ENCODE peak calls at places on chromosomes 11 and 22, in eight cellular contexts. X is lower leg skin; D is colonic mucosa; K is iris pigment epithelial cell; J is T47D; U is hepatocyte; Q is substantia nigra; F is activated naive CD4-positive, alpha-beta T cell treated with anti-CD3 and anti-CD28 coated beads for 36 hours. B is an unnamed sample.

GRCh38 chr11:132332521-132332920 is 962.1 kb downstream of the NTM start:
- DNase-seq in X (no peak), D (no peak), K (no peak), J (no peak), U (no peak), Q (no peak), F (no peak), B (no peak)

GRCh38 chr11:123535401-123535800 is 105.3 kb downstream of the GRAMD1B start:
- DNase-seq in X (no peak), D (no peak), K (no peak), J (no peak), U (no peak), Q (no peak), F (no peak), B (no peak)

GRCh38 chr11:85628771-85629341 is 463 bp downstream of the TMEM126B start:
- DNase-seq in X (no peak), D (peak), K (peak), J (no peak), U (peak), Q (no peak), F (peak), B (no peak)

GRCh38 chr11:58805065-58805464 is 39.4 kb downstream of the GLYATL2 start:
- DNase-seq in X (no peak), D (no peak), K (no peak), J (no peak), U (no peak), Q (no peak), F (no peak), B (no peak)

GRCh38 chr22:47902646-47903180 is 1140.3 kb downstream of the TBC1D22A start:
- DNase-seq in X (no peak), D (no peak), K (no peak), J (no peak), U (no peak), Q (no peak), F (no peak), B (no peak)

GRCh38 chr11:89583580-89583979 is 92.4 kb upstream of the NOX4 start:
- DNase-seq in X (no peak), D (no peak), K (no peak), J (no peak), U (peak), Q (no peak), F (no peak), B (no peak)

GRCh38 chr11:115321602-115322289 is 182.5 kb downstream of the CADM1 start:
- DNase-seq in X (no peak), D (no peak), K (peak), J (peak), U (no peak), Q (no peak), F (no peak), B (no peak)

GRCh38 chr22:19822301-19823117 is 32.2 kb downstream of the GNB1L start:
- DNase-seq in X (no peak), D (no peak), K (no peak), J (no peak), U (peak), Q (no peak), F (peak), B (no peak)

GRCh38 chr11:72740060-72740424 is 12.2 kb downstream of the ARAP1 start:
- DNase-seq in X (no peak), D (no peak), K (no peak), J (no peak), U (no peak), Q (no peak), F (no peak), B (no peak)

GRCh38 chr11:11987503-11988022 is 20.9 kb downstream of the DKK3 start:
- DNase-seq in X (no peak), D (no peak), K (peak), J (no peak), U (no peak), Q (no peak), F (no peak), B (no peak)

GRCh38 chr11:134667175-134667500 is 255.1 kb upstream of the B3GAT1 start:
- DNase-seq in X (no peak), D (no peak), K (no peak), J (no peak), U (no peak), Q (no peak), F (no peak), B (no peak)

GRCh38 chr22:45750626-45751025 is 79.0 kb downstream of the ATXN10 start:
- DNase-seq in X (no peak), D (no peak), K (no peak), J (no peak), U (no peak), Q (no peak), F (no peak), B (no peak)

GRCh38 chr11:118175600-118176399 is 639 bp downstream of the SCN2B start:
- DNase-seq in X (no peak), D (no peak), K (no peak), J (no peak), U (no peak), Q (no peak), F (no peak), B (no peak)

GRCh38 chr11:63837027-63837688 is 1.8 kb upstream of the MARK2 start:
- DNase-seq in X (peak), D (peak), K (peak), J (peak), U (peak), Q (no peak), F (peak), B (peak)